ENCODE peak calls at places on chromosomes 2 and 18, in six cellular contexts. C is amniotic epithelial cell, Z is PC-9, V is pancreas, K is neural progenitor cell, G is Daoy. A is an unnamed sample.

GRCh38 chr2:111534816-111535803 is 348.9 kb downstream of the ANAPC1 start:
- DNase-seq in Z (peak; percentile 48), V (no peak), K (peak; percentile 46), G (peak; percentile 34), C (peak; percentile 84), A (no peak)

GRCh38 chr18:24398515-24398914 is 891 bp upstream of the OSBPL1A start:
- DNase-seq in V (no peak), Z (peak; percentile 25), G (peak; percentile 72), C (peak; percentile 34), K (peak; percentile 50), A (no peak)

GRCh38 chr2:65300134-65300771 is 72.6 kb downstream of the ACTR2 start:
- DNase-seq in C (no peak), V (no peak), K (no peak), G (peak; percentile 49), Z (no peak), A (no peak)

GRCh38 chr2:15112216-15112615 is 448.9 kb downstream of the NBAS start:
- DNase-seq in V (no peak), G (no peak), K (peak; percentile 41), Z (no peak), C (peak; percentile 67), A (no peak)

GRCh38 chr2:239724194-239724849 is 300.8 kb downstream of the NDUFA10 start:
- DNase-seq in V (no peak), Z (no peak), K (no peak), C (no peak), G (no peak), A (no peak)

GRCh38 chr18:48060947-48061346 is 130.5 kb upstream of the SMAD2 start:
- DNase-seq in C (no peak), Z (no peak), V (no peak), K (no peak), G (no peak), A (no peak)

GRCh38 chr2:23529659-23530058 is 144.7 kb downstream of the KLHL29 start:
- DNase-seq in K (no peak), Z (no peak), G (no peak), V (no peak), C (no peak), A (no peak)

GRCh38 chr2:229598227-229598626 is 116.1 kb downstream of the DNER start:
- DNase-seq in C (no peak), V (no peak), Z (no peak), G (no peak), K (no peak), A (no peak)

GRCh38 chr18:9741821-9742541 is 33.9 kb downstream of the RAB31 start:
- DNase-seq in V (no peak), G (peak; percentile 80), K (peak; percentile 34), C (no peak), Z (peak; percentile 29), A (no peak)

GRCh38 chr2:69628325-69629038 is 15.1 kb downstream of the AAK1 start:
- DNase-seq in K (no peak), Z (no peak), V (no peak), G (no peak), C (no peak), A (no peak)

GRCh38 chr18:2657043-2657512 is 1.6 kb downstream of the SMCHD1 start:
- DNase-seq in C (no peak), V (no peak), K (peak; percentile 43), Z (no peak), G (no peak), A (no peak)

GRCh38 chr2:128319773-128320608 is 1.3 kb upstream of the HS6ST1 start:
- DNase-seq in V (no peak), K (no peak), G (no peak), C (no peak), Z (no peak), A (no peak)

GRCh38 chr2:130755234-130756040 is at the start of gene AMER3:
- DNase-seq in V (peak; percentile 40), K (peak; percentile 72), G (no peak), Z (no peak), C (no peak), A (no peak)

GRCh38 chr2:33812707-33813106 is 213.6 kb upstream of the FAM98A start:
- DNase-seq in G (peak; percentile 9), V (no peak), Z (no peak), K (no peak), C (no peak), A (no peak)

GRCh38 chr2:161158882-161159281 is 1.3 kb upstream of the TANK start:
- DNase-seq in C (no peak), K (no peak), Z (no peak), V (no peak), G (no peak), A (no peak)

GRCh38 chr2:120893874-120894584 is 158.4 kb downstream of the GLI2 start:
- DNase-seq in V (no peak), K (peak; percentile 94), Z (no peak), C (no peak), G (no peak), A (no peak)

GRCh38 chr2:113838277-113838676 is 51.6 kb upstream of the ACTR3 start:
- DNase-seq in V (no peak), C (no peak), Z (no peak), G (no peak), K (no peak), A (no peak)

GRCh38 chr18:58174285-58174684 is 130.3 kb downstream of the NEDD4L start:
- DNase-seq in C (no peak), K (no peak), Z (no peak), V (no peak), G (no peak), A (no peak)

GRCh38 chr2:151730242-151730975 is 3.9 kb downstream of the NEB start:
- DNase-seq in C (peak; percentile 45), V (no peak), K (no peak), Z (no peak), G (peak; percentile 3), A (no peak)

GRCh38 chr2:9095226-9095625 is 91.7 kb upstream of the MBOAT2 start:
- DNase-seq in G (no peak), C (no peak), V (no peak), Z (no peak), K (no peak), A (no peak)

GRCh38 chr2:235542728-235543125 is 48.9 kb downstream of the AGAP1 start:
- DNase-seq in Z (peak; percentile 89), G (no peak), V (no peak), K (no peak), C (no peak), A (no peak)

GRCh38 chr18:59180150-59180845 is 39.7 kb upstream of the GRP start:
- DNase-seq in G (peak; percentile 40), V (no peak), C (peak; percentile 85), Z (no peak), K (no peak), A (no peak)

GRCh38 chr2:160621748-160622147 is 128.1 kb upstream of the RBMS1 start:
- DNase-seq in C (peak; percentile 59), K (no peak), G (no peak), V (no peak), Z (no peak), A (no peak)

GRCh38 chr18:51195086-51195601 is 2.3 kb downstream of the MEX3C start:
- DNase-seq in V (no peak), G (no peak), K (peak; percentile 8), Z (no peak), C (peak; percentile 50), A (no peak)

GRCh38 chr2:60553496-60553991 is at the start of gene BCL11A:
- DNase-seq in G (peak; percentile 96), V (peak; percentile 86), Z (no peak), C (peak; percentile 73), K (peak; percentile 80), A (no peak)

GRCh38 chr2:85838181-85838580 is 50.6 kb downstream of the ST3GAL5 start:
- DNase-seq in G (no peak), K (peak; percentile 40), C (no peak), V (no peak), Z (no peak), A (no peak)

GRCh38 chr2:150046211-150046610 is 441.3 kb downstream of the RND3 start:
- DNase-seq in K (no peak), Z (peak; percentile 4), V (no peak), G (peak; percentile 4), C (peak; percentile 54), A (no peak)

GRCh38 chr2:241855245-241855887 is 3.3 kb downstream of the PDCD1 start:
- DNase-seq in C (no peak), G (no peak), Z (no peak), K (no peak), V (no peak), A (no peak)

GRCh38 chr2:8767324-8767723 is 70.1 kb downstream of the KIDINS220 start:
- DNase-seq in V (no peak), C (peak; percentile 29), Z (no peak), G (no peak), K (no peak), A (no peak)

GRCh38 chr2:76895469-76895868 is 626.7 kb downstream of the LRRTM4 start:
- DNase-seq in V (no peak), C (peak; percentile 93), G (peak; percentile 37), Z (no peak), K (no peak), A (no peak)

GRCh38 chr2:180115675-180116074 is 108.6 kb upstream of the CWC22 start:
- DNase-seq in K (no peak), G (peak; percentile 39), V (no peak), C (no peak), Z (no peak), A (no peak)

GRCh38 chr2:39667881-39668276 is 2.2 kb downstream of the TMEM178A start:
- DNase-seq in V (no peak), G (no peak), Z (no peak), C (no peak), K (no peak), A (no peak)

A was measured in activated gamma-delta T cell.